ENCODE peak calls at places on chromosomes 11 and 22, in six cellular contexts. One of them, this sample, is unnamed.
A peak's percentile ranks its signal among the peaks of the same experiment; 100 is the strongest.

GRCh38 chr11:12185914-12186313 is 75.5 kb downstream of the MICAL2 start:
- DNase-seq in PC-9: no peak
- DNase-seq in stomach: no peak
- DNase-seq in breast epithelium: no peak
- DNase-seq in fibroblast of lung: peak; percentile 94
- DNase-seq in tibial artery: no peak
- DNase-seq in this sample: peak; percentile 73

GRCh38 chr11:103877221-103877620 is 159.2 kb upstream of the DDI1 start:
- DNase-seq in PC-9: no peak
- DNase-seq in stomach: no peak
- DNase-seq in breast epithelium: no peak
- DNase-seq in fibroblast of lung: peak; percentile 14
- DNase-seq in tibial artery: no peak
- DNase-seq in this sample: no peak

GRCh38 chr11:131246589-131247164 is 123.7 kb upstream of the NTM start:
- DNase-seq in PC-9: no peak
- DNase-seq in stomach: peak; percentile 55
- DNase-seq in breast epithelium: no peak
- DNase-seq in fibroblast of lung: no peak
- DNase-seq in tibial artery: peak; percentile 28
- DNase-seq in this sample: no peak

GRCh38 chr11:12600829-12601228 is 73.4 kb upstream of the TEAD1 start:
- DNase-seq in PC-9: no peak
- DNase-seq in stomach: no peak
- DNase-seq in breast epithelium: no peak
- DNase-seq in fibroblast of lung: no peak
- DNase-seq in tibial artery: no peak
- DNase-seq in this sample: no peak

GRCh38 chr11:109856958-109857357 is 236.2 kb upstream of the ZC3H12C start:
- DNase-seq in PC-9: no peak
- DNase-seq in stomach: no peak
- DNase-seq in breast epithelium: no peak
- DNase-seq in fibroblast of lung: peak; percentile 40
- DNase-seq in tibial artery: no peak
- DNase-seq in this sample: no peak

GRCh38 chr11:34585870-34586654 is 34.8 kb upstream of the EHF start:
- DNase-seq in PC-9: peak; percentile 64
- DNase-seq in stomach: no peak
- DNase-seq in breast epithelium: no peak
- DNase-seq in fibroblast of lung: peak; percentile 51
- DNase-seq in tibial artery: no peak
- DNase-seq in this sample: peak; percentile 53

GRCh38 chr22:42646569-42647525 is 2.3 kb downstream of the CYB5R3 start:
- DNase-seq in PC-9: no peak
- DNase-seq in stomach: peak; percentile 91
- DNase-seq in breast epithelium: peak; percentile 55
- DNase-seq in fibroblast of lung: peak; percentile 35
- DNase-seq in tibial artery: no peak
- DNase-seq in this sample: no peak

GRCh38 chr11:64035581-64035980 is at the start of gene FLRT1:
- DNase-seq in PC-9: no peak
- DNase-seq in stomach: no peak
- DNase-seq in breast epithelium: no peak
- DNase-seq in fibroblast of lung: no peak
- DNase-seq in tibial artery: no peak
- DNase-seq in this sample: no peak

GRCh38 chr11:16982809-16983208 is 31.4 kb downstream of the PLEKHA7 start:
- DNase-seq in PC-9: no peak
- DNase-seq in stomach: no peak
- DNase-seq in breast epithelium: no peak
- DNase-seq in fibroblast of lung: no peak
- DNase-seq in tibial artery: no peak
- DNase-seq in this sample: no peak

GRCh38 chr11:8183136-8183535 is 14.3 kb upstream of the RIC3 start:
- DNase-seq in PC-9: no peak
- DNase-seq in stomach: no peak
- DNase-seq in breast epithelium: no peak
- DNase-seq in fibroblast of lung: no peak
- DNase-seq in tibial artery: no peak
- DNase-seq in this sample: no peak

GRCh38 chr11:84890706-84891105 is 736.4 kb downstream of the DLG2 start:
- DNase-seq in PC-9: no peak
- DNase-seq in stomach: no peak
- DNase-seq in breast epithelium: no peak
- DNase-seq in fibroblast of lung: peak; percentile 57
- DNase-seq in tibial artery: no peak
- DNase-seq in this sample: no peak

GRCh38 chr22:32904044-32904443 is 102.5 kb downstream of the TIMP3 start:
- DNase-seq in PC-9: peak; percentile 48
- DNase-seq in stomach: no peak
- DNase-seq in breast epithelium: no peak
- DNase-seq in fibroblast of lung: peak; percentile 50
- DNase-seq in tibial artery: no peak
- DNase-seq in this sample: no peak

GRCh38 chr11:111574373-111575230 is 27.6 kb upstream of the SIK2 start:
- DNase-seq in PC-9: no peak
- DNase-seq in stomach: no peak
- DNase-seq in breast epithelium: no peak
- DNase-seq in fibroblast of lung: no peak
- DNase-seq in tibial artery: no peak
- DNase-seq in this sample: no peak

GRCh38 chr11:68377389-68377795 is 65.0 kb downstream of the LRP5 start:
- DNase-seq in PC-9: peak; percentile 65
- DNase-seq in stomach: no peak
- DNase-seq in breast epithelium: no peak
- DNase-seq in fibroblast of lung: no peak
- DNase-seq in tibial artery: no peak
- DNase-seq in this sample: no peak
- H3K27ac ChIP-seq in PC-9: no peak overlapping the region
- H3K27ac ChIP-seq in stomach: peak overlapping the region; percentile 42
- H3K27ac ChIP-seq in breast epithelium: peak overlapping the region; percentile 13
- H3K27ac ChIP-seq in fibroblast of lung: no peak overlapping the region
- H3K27ac ChIP-seq in tibial artery: peak overlapping the region; percentile 94
- H3K27ac ChIP-seq in this sample: no peak overlapping the region

DNA sequence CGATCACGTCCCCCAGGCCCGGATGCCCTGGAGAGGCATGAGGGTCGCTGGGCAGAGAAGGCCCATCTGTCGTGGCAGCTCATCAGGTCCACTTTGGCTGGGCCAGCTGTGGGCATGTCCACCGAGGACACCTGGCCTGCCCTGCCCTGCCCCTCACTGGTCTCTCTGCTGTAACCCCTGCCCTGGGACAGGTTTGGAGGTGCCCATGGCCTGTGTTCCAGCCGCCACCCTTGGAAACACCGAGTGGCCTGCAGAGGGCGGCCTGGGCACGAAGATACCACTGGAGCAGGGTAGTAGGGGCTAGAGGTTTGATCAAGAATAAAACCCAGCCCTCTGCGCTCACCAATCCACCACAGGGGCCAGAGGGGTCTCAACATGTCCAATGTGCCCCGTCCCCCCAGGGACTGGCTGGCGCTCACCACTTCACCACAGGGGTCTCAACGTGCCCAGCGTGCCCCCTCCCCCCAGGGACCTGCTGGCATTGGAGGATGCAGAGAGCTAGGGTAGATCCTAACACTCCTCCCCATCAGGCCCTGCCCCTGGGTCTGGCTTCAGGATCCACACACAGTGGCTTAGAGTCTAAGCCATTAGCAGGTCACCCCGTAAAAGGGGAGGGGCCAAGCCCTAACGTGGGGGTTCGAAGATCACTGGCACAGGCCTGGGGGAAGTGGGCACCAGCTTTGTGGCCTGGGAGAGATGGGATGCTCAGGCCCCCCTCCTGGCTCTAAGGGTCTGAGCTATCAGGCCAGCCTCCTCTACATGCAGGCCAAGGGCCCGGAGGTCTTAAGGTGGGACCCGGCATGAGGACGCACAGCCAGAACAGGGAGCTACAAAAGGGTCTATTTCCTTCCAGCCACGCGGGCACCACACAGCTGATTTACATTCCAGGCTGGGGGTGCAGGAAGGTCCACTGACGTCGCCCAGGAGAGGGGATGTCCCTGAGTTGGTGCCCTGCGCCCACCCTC is 1.3 kb upstream of the HDAC10 start:
- DNase-seq in PC-9: peak; percentile 74
- DNase-seq in stomach: peak; percentile 84
- DNase-seq in breast epithelium: peak; percentile 76
- DNase-seq in fibroblast of lung: peak; percentile 47
- DNase-seq in tibial artery: peak; percentile 79
- DNase-seq in this sample: peak; percentile 63
- H3K4me1 ChIP-seq in PC-9: peaks cover 12% of the 10 kb centered on the region
- H3K4me1 ChIP-seq in stomach: peaks cover 55% of the 10 kb centered on the region
- H3K4me1 ChIP-seq in breast epithelium: peaks cover 9% of the 10 kb centered on the region
- H3K4me1 ChIP-seq in fibroblast of lung: peaks cover 7% of the 10 kb centered on the region
- H3K4me1 ChIP-seq in tibial artery: no peaks in the 10 kb centered on the region
- H3K4me1 ChIP-seq in this sample: peaks cover 23% of the 10 kb centered on the region

GRCh38 chr11:134676516-134677287 is 264.7 kb upstream of the B3GAT1 start:
- DNase-seq in PC-9: no peak
- DNase-seq in stomach: no peak
- DNase-seq in breast epithelium: no peak
- DNase-seq in fibroblast of lung: no peak
- DNase-seq in tibial artery: no peak
- DNase-seq in this sample: no peak
- H3K27ac ChIP-seq in PC-9: no peak overlapping the region
- H3K27ac ChIP-seq in stomach: no peak overlapping the region
- H3K27ac ChIP-seq in breast epithelium: no peak overlapping the region
- H3K27ac ChIP-seq in fibroblast of lung: no peak overlapping the region
- H3K27ac ChIP-seq in tibial artery: no peak overlapping the region
- H3K27ac ChIP-seq in this sample: no peak overlapping the region

DNA sequence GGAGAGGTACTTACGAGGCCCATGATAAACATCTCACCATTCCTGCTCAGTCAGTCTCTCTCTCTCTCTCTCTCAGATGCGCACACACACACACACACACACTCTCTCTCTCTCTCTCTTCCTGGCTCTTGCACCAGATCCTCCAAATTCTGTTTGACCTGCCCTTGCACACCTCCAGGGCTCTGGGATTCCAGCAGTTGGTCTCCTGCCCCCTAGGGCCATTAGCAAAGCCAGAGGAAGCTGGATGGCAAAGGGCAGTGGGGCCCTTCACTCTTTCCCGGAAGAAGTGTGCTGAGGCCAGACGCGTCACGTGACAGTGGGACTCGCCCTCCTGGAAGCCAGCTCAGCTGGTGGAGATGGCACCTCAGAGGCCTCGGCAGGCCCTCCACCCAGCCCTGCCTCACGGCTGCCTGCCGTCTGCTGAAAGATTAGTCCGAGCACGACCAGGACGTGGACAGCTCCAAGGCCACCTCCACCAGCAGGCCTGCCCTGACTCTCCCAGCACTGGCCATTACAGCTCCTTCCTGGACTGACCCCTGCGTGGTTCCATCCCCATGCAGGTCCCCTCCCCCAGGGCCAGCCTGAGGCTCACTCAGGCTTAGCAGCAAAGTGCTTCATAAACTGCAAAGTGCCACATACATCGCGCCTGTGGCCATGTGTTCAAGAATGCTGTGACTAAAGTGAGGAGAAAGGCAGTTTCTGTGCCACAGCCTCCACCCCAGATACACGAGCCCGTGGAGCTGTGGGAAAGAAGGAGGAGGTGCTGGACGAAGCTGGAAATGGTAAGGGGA is 3.7 kb downstream of the PDGFB start:
- DNase-seq in PC-9: peak; percentile 99
- DNase-seq in stomach: peak; percentile 71
- DNase-seq in breast epithelium: peak; percentile 71
- DNase-seq in fibroblast of lung: no peak
- DNase-seq in tibial artery: peak; percentile 61
- DNase-seq in this sample: no peak
- H3K4me1 ChIP-seq in PC-9: peaks cover 51% of the 10 kb centered on the region
- H3K4me1 ChIP-seq in stomach: peaks cover 92% of the 10 kb centered on the region
- H3K4me1 ChIP-seq in breast epithelium: peaks cover 17% of the 10 kb centered on the region
- H3K4me1 ChIP-seq in fibroblast of lung: peaks cover 3% of the 10 kb centered on the region
- H3K4me1 ChIP-seq in tibial artery: no peaks in the 10 kb centered on the region
- H3K4me1 ChIP-seq in this sample: peaks cover 31% of the 10 kb centered on the region

GRCh38 chr11:128695539-128696221 is 1.8 kb downstream of the FLI1 start:
- DNase-seq in PC-9: no peak
- DNase-seq in stomach: no peak
- DNase-seq in breast epithelium: no peak
- DNase-seq in fibroblast of lung: no peak
- DNase-seq in tibial artery: peak; percentile 66
- DNase-seq in this sample: no peak
- H3K27ac ChIP-seq in PC-9: no peak overlapping the region
- H3K27ac ChIP-seq in stomach: peak overlapping the region; percentile 92
- H3K27ac ChIP-seq in breast epithelium: peak overlapping the region; percentile 68
- H3K27ac ChIP-seq in fibroblast of lung: no peak overlapping the region
- H3K27ac ChIP-seq in tibial artery: peak overlapping the region; percentile 74
- H3K27ac ChIP-seq in this sample: peak overlapping the region; percentile 91

GRCh38 chr11:57481915-57482781 is 21.8 kb downstream of the RTN4RL2 start:
- DNase-seq in PC-9: no peak
- DNase-seq in stomach: no peak
- DNase-seq in breast epithelium: no peak
- DNase-seq in fibroblast of lung: no peak
- DNase-seq in tibial artery: no peak
- DNase-seq in this sample: no peak

GRCh38 chr11:57482782-57483569 is 22.6 kb downstream of the RTN4RL2 start:
- DNase-seq in PC-9: no peak
- DNase-seq in stomach: peak; percentile 44
- DNase-seq in breast epithelium: no peak
- DNase-seq in fibroblast of lung: no peak
- DNase-seq in tibial artery: no peak
- DNase-seq in this sample: no peak

GRCh38 chr11:57483570-57483934 is 23.2 kb downstream of the RTN4RL2 start:
- DNase-seq in PC-9: no peak
- DNase-seq in stomach: no peak
- DNase-seq in breast epithelium: no peak
- DNase-seq in fibroblast of lung: no peak
- DNase-seq in tibial artery: no peak
- DNase-seq in this sample: no peak

GRCh38 chr11:57485217-57486007 is 25.1 kb downstream of the RTN4RL2 start:
- DNase-seq in PC-9: no peak
- DNase-seq in stomach: no peak
- DNase-seq in breast epithelium: no peak
- DNase-seq in fibroblast of lung: no peak
- DNase-seq in tibial artery: no peak
- DNase-seq in this sample: no peak

DNA sequence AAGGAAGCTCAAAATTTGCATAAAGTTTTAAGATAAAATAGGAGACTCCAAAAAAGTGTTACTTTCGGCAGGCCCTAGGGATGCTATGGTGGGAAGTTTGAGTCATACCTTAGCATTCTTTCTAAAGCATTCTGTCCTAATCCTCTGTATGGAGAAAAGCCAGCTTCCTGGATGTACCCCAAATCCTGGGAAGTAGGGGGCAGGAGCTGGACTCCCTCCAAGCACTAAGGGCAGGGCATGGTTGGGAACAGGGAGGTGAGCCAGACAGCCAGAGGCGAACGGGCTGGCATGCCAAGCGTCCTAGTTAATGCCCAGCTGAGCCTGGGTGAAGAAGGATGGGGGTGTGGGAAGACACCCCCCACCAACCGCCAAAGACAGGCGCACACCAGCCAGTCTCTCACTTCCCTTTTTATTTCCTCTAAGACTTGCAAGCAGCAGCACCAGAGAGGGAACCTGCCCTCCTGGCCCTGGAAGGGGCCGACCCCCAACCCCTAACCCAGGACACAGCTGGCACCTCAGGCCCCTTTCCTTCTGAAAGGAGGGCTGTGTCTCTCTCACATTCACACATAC is 23.9 kb downstream of the RTN4RL2 start:
- DNase-seq in PC-9: no peak
- DNase-seq in stomach: no peak
- DNase-seq in breast epithelium: no peak
- DNase-seq in fibroblast of lung: no peak
- DNase-seq in tibial artery: no peak
- DNase-seq in this sample: no peak
- H3K4me1 ChIP-seq in PC-9: no peaks in the 10 kb centered on the region
- H3K4me1 ChIP-seq in stomach: peaks cover 25% of the 10 kb centered on the region
- H3K4me1 ChIP-seq in breast epithelium: peaks cover 6% of the 10 kb centered on the region
- H3K4me1 ChIP-seq in fibroblast of lung: no peaks in the 10 kb centered on the region
- H3K4me1 ChIP-seq in tibial artery: peaks cover 4% of the 10 kb centered on the region
- H3K4me1 ChIP-seq in this sample: no peaks in the 10 kb centered on the region

This sample was measured in SJSA1.